ENCODE peak calls at places on chromosomes 3 and 15, in seven cellular contexts. S is progenitor cell of endocrine pancreas; W is activated naive CD8-positive, alpha-beta T cell treated with anti-CD3 and anti-CD28 coated beads for 36 hours; D is nucleus accumbens; X is LHCN-M2; H is dermis blood vessel endothelial cell; T is HS-27A. Y is an unnamed sample.

GRCh38 chr3:634511-634910 is 437.9 kb downstream of the CHL1 start:
- DNase-seq in S (no peak), W (no peak), D (no peak), X (no peak), H (no peak), T (no peak), Y (no peak)

GRCh38 chr3:57275393-57275792 is 17.1 kb downstream of the ASB14 start:
- DNase-seq in S (no peak), W (no peak), D (no peak), X (no peak), H (no peak), T (no peak), Y (no peak)

GRCh38 chr3:197367081-197367780 is 68.8 kb upstream of the DLG1 start:
- DNase-seq in S (no peak), W (no peak), D (peak), X (peak), H (no peak), T (peak), Y (no peak)

GRCh38 chr3:128493221-128494151 is 485 bp upstream of the GATA2 start:
- DNase-seq in S (no peak), W (no peak), D (no peak), X (no peak), H (peak), T (no peak), Y (peak)

GRCh38 chr15:85762039-85762755 is 32.5 kb downstream of the KLHL25 start:
- DNase-seq in S (no peak), W (no peak), D (no peak), X (no peak), H (no peak), T (no peak), Y (no peak)

GRCh38 chr3:42473083-42473932 is 29.1 kb upstream of the VIPR1 start:
- DNase-seq in S (no peak), W (no peak), D (no peak), X (peak), H (peak), T (peak), Y (no peak)

GRCh38 chr15:76904461-76905012 is 603 bp downstream of the SCAPER start:
- DNase-seq in S (peak), W (peak), D (peak), X (peak), H (peak), T (no peak), Y (peak)

GRCh38 chr15:58065445-58066041 is at the start of gene ALDH1A2:
- DNase-seq in S (peak), W (peak), D (no peak), X (no peak), H (no peak), T (no peak), Y (peak)

GRCh38 chr3:104750581-104750980 is 616.1 kb upstream of the ALCAM start:
- DNase-seq in S (no peak), W (no peak), D (no peak), X (peak), H (no peak), T (no peak), Y (no peak)

GRCh38 chr15:43748376-43748775 is 2.1 kb downstream of the PDIA3 start:
- DNase-seq in S (no peak), W (no peak), D (no peak), X (peak), H (peak), T (no peak), Y (no peak)

GRCh38 chr3:45546636-45547201 is 47.8 kb upstream of the LIMD1 start:
- DNase-seq in S (no peak), W (peak), D (peak), X (no peak), H (peak), T (no peak), Y (peak)

GRCh38 chr15:63135804-63136203 is 14.1 kb downstream of the LACTB start:
- DNase-seq in S (no peak), W (no peak), D (no peak), X (peak), H (peak), T (no peak), Y (no peak)

GRCh38 chr3:2879023-2879422 is 231.2 kb downstream of the IL5RA start:
- DNase-seq in S (no peak), W (no peak), D (no peak), X (no peak), H (no peak), T (no peak), Y (no peak)

GRCh38 chr15:77070180-77070499 is 769 bp downstream of the TSPAN3 start:
- DNase-seq in S (no peak), W (no peak), D (no peak), X (no peak), H (no peak), T (no peak), Y (no peak)

GRCh38 chr3:128524374-128525299 is 31.6 kb upstream of the GATA2 start:
- DNase-seq in S (no peak), W (no peak), D (no peak), X (no peak), H (peak), T (no peak), Y (no peak)

GRCh38 chr3:187783098-187783497 is 37.8 kb upstream of the BCL6 start:
- DNase-seq in S (no peak), W (no peak), D (no peak), X (peak), H (no peak), T (no peak), Y (no peak)

GRCh38 chr15:90648137-90649070 is 68.7 kb upstream of the BLM start:
- DNase-seq in S (peak), W (peak), D (peak), X (peak), H (peak), T (no peak), Y (peak)

GRCh38 chr3:194687638-194688206 is 2.0 kb downstream of the FAM43A start:
- DNase-seq in S (peak), W (peak), D (peak), X (no peak), H (no peak), T (no peak), Y (peak)

GRCh38 chr15:58921267-58921666 is 12.2 kb downstream of the SLTM start:
- DNase-seq in S (no peak), W (no peak), D (no peak), X (no peak), H (no peak), T (no peak), Y (no peak)

GRCh38 chr3:173410836-173411235 is 13.3 kb downstream of the NLGN1 start:
- DNase-seq in S (no peak), W (no peak), D (peak), X (no peak), H (no peak), T (no peak), Y (no peak)

GRCh38 chr3:150286390-150287147 is 121.5 kb upstream of the TSC22D2 start:
- DNase-seq in S (no peak), W (no peak), D (no peak), X (peak), H (peak), T (no peak), Y (no peak)

GRCh38 chr15:84142888-84143337 is 92.7 kb upstream of the GOLGA6L4 start:
- DNase-seq in S (peak), W (peak), D (peak), X (peak), H (peak), T (peak), Y (peak)

GRCh38 chr15:33242669-33243191 is 48.2 kb upstream of the FMN1 start:
- DNase-seq in S (no peak), W (no peak), D (no peak), X (peak), H (peak), T (peak), Y (no peak)

GRCh38 chr3:52080830-52081719 is 24.7 kb upstream of the DUSP7 start:
- DNase-seq in S (no peak), W (no peak), D (no peak), X (no peak), H (no peak), T (no peak), Y (no peak)

GRCh38 chr3:106688463-106688862 is 688.8 kb upstream of the CCDC54 start:
- DNase-seq in S (no peak), W (no peak), D (no peak), X (peak), H (no peak), T (peak), Y (no peak)

GRCh38 chr3:185490241-185490640 is 8.6 kb downstream of the TMEM41A start:
- DNase-seq in S (no peak), W (no peak), D (no peak), X (no peak), H (no peak), T (no peak), Y (no peak)

GRCh38 chr3:120198305-120198878 is 86.6 kb downstream of the GPR156 start:
- DNase-seq in S (no peak), W (no peak), D (no peak), X (peak), H (peak), T (no peak), Y (no peak)

GRCh38 chr3:108352176-108352575 is 55.8 kb downstream of the HHLA2 start:
- DNase-seq in S (no peak), W (no peak), D (no peak), X (no peak), H (no peak), T (no peak), Y (no peak)

GRCh38 chr15:83582386-83582785 is 71.5 kb upstream of the ADAMTSL3 start:
- DNase-seq in S (no peak), W (no peak), D (no peak), X (no peak), H (no peak), T (peak), Y (no peak)

GRCh38 chr3:70829101-70829500 is 516.7 kb upstream of the MDFIC2 start:
- DNase-seq in S (no peak), W (no peak), D (no peak), X (peak), H (peak), T (peak), Y (no peak)

Y was measured in glutamatergic neuron.